ENCODE peak calls at places on chromosome 1, in four cellular contexts. One of them, this sample, is unnamed.

GRCh38 chr1:225544283-225544682 is 108.6 kb downstream of the ENAH start:
- DNase-seq in K562: no peak
- DNase-seq in HepG2: no peak
- DNase-seq in GM12878: no peak
- DNase-seq in this sample: no peak

GRCh38 chr1:246454655-246455054 is 52.4 kb downstream of the SMYD3 start:
- DNase-seq in K562: no peak
- DNase-seq in HepG2: no peak
- DNase-seq in GM12878: no peak
- DNase-seq in this sample: no peak

GRCh38 chr1:166174108-166174507 is 7.3 kb upstream of the FAM78B start:
- DNase-seq in K562: no peak
- DNase-seq in HepG2: no peak
- DNase-seq in GM12878: no peak
- DNase-seq in this sample: no peak

GRCh38 chr1:223419561-223419960 is 26.3 kb downstream of the CCDC185 start:
- DNase-seq in K562: no peak
- DNase-seq in HepG2: no peak
- DNase-seq in GM12878: no peak
- DNase-seq in this sample: no peak

GRCh38 chr1:159790237-159790917 is 9.6 kb downstream of the DUSP23 start:
- DNase-seq in K562: peak; percentile 47
- DNase-seq in HepG2: peak; percentile 16
- DNase-seq in GM12878: no peak
- DNase-seq in this sample: peak; percentile 55

GRCh38 chr1:57111210-57111609 is 145.4 kb upstream of the C8B start:
- DNase-seq in K562: no peak
- DNase-seq in HepG2: no peak
- DNase-seq in GM12878: no peak
- DNase-seq in this sample: no peak

GRCh38 chr1:46673749-46674182 is 2.1 kb downstream of the TEX38 start:
- DNase-seq in K562: peak; percentile 31
- DNase-seq in HepG2: no peak
- DNase-seq in GM12878: no peak
- DNase-seq in this sample: peak; percentile 4

GRCh38 chr1:108877324-108877812 is 583 bp downstream of the GPSM2 start:
- DNase-seq in K562: no peak
- DNase-seq in HepG2: no peak
- DNase-seq in GM12878: no peak
- DNase-seq in this sample: no peak

GRCh38 chr1:7302873-7303272 is 468.2 kb upstream of the VAMP3 start:
- DNase-seq in K562: no peak
- DNase-seq in HepG2: no peak
- DNase-seq in GM12878: no peak
- DNase-seq in this sample: peak; percentile 41

GRCh38 chr1:160256396-160257046 is 5.8 kb downstream of the DCAF8 start:
- DNase-seq in K562: no peak
- DNase-seq in HepG2: no peak
- DNase-seq in GM12878: no peak
- DNase-seq in this sample: no peak

GRCh38 chr1:226643167-226643566 is 94.6 kb downstream of the STUM start:
- DNase-seq in K562: peak; percentile 81
- DNase-seq in HepG2: no peak
- DNase-seq in GM12878: peak; percentile 33
- DNase-seq in this sample: no peak

GRCh38 chr1:35324486-35324885 is 56.0 kb downstream of the ZMYM4 start:
- DNase-seq in K562: no peak
- DNase-seq in HepG2: no peak
- DNase-seq in GM12878: no peak
- DNase-seq in this sample: no peak

GRCh38 chr1:226607821-226608220 is 59.3 kb downstream of the STUM start:
- DNase-seq in K562: no peak
- DNase-seq in HepG2: no peak
- DNase-seq in GM12878: no peak
- DNase-seq in this sample: no peak

GRCh38 chr1:41444246-41444645 is 40.2 kb downstream of the EDN2 start:
- DNase-seq in K562: peak; percentile 56
- DNase-seq in HepG2: no peak
- DNase-seq in GM12878: no peak
- DNase-seq in this sample: peak; percentile 26

GRCh38 chr1:81597720-81598426 is 202.9 kb upstream of the ADGRL2 start:
- DNase-seq in K562: no peak
- DNase-seq in HepG2: no peak
- DNase-seq in GM12878: peak; percentile 39
- DNase-seq in this sample: no peak

GRCh38 chr1:162003061-162003824 is 20.4 kb downstream of the OLFML2B start:
- DNase-seq in K562: no peak
- DNase-seq in HepG2: no peak
- DNase-seq in GM12878: no peak
- DNase-seq in this sample: no peak

GRCh38 chr1:198903203-198903602 is 264.4 kb downstream of the PTPRC start:
- DNase-seq in K562: no peak
- DNase-seq in HepG2: no peak
- DNase-seq in GM12878: no peak
- DNase-seq in this sample: no peak

DNA sequence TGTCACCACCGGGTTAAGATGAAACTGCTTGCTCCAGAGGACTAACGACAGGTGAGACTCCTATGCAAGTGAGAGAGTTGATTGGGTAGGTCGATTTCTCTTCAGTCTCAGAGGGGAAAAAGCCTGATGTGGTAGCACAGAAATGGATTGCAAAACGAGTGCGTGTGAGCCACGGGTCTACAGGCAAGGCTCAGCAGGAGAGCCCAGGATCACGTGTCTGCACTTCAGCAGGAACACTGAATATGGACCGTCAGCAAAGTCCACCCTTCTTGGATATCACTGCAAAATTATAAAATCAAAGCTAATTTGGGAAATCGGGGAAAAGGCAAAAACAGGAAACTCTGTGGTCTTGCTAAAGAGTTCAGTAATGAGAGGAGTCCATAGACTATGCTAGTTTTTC is 107.7 kb upstream of the ZNF648 start:
- DNase-seq in K562: no peak
- DNase-seq in HepG2: no peak
- DNase-seq in GM12878: no peak
- DNase-seq in this sample: no peak
- TF ChIP-seq CHD4 in K562: no peak
- TF ChIP-seq CHD4 in HepG2: no peak
- TF ChIP-seq CHD4 in GM12878: no peak
- TF ChIP-seq CHD4 in this sample: no peak

GRCh38 chr1:92933459-92933858 is 27.8 kb downstream of the DIPK1A start:
- DNase-seq in K562: no peak
- DNase-seq in HepG2: no peak
- DNase-seq in GM12878: no peak
- DNase-seq in this sample: no peak
- TF ChIP-seq SMC3 in K562: no peak
- TF ChIP-seq SMC3 in HepG2: no peak
- TF ChIP-seq SMC3 in GM12878: no peak
- TF ChIP-seq SMC3 in this sample: no peak

DNA sequence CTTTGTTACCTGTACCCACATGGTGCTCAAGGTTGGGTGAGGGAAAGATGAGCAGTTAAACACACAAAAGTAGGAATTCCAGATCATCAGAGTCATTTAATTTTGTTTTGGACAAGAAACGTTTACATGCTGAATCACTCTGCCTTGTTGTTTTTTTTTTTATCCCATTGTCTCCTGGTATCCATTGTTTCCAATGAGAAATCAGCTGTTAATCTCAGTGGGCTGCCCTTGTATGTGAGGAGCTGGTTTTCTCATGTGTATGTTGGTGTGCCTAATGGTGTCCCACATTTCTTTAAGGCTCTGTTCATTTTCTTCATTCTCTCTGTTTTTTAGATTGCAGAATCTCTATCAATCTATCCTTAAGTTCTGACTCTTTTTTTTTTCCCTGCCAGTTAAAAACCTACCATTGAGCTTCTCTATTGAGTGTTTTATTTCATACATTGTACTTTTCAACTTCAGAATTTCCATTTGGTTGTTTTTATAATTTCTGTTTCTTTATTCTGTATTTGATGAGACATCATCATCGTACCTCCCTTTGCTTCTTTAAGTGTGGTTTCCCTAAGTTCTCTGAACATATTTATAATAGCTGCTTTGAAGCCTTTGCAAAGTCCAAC is 8.8 kb upstream of the OBSCN start:
- DNase-seq in K562: peak; percentile 51
- DNase-seq in HepG2: no peak
- DNase-seq in GM12878: no peak
- DNase-seq in this sample: peak; percentile 47
- TF ChIP-seq CHD2 in K562: no peak
- TF ChIP-seq CHD2 in HepG2: no peak
- TF ChIP-seq CHD2 in GM12878: no peak
- TF ChIP-seq CHD2 in this sample: no peak

DNA sequence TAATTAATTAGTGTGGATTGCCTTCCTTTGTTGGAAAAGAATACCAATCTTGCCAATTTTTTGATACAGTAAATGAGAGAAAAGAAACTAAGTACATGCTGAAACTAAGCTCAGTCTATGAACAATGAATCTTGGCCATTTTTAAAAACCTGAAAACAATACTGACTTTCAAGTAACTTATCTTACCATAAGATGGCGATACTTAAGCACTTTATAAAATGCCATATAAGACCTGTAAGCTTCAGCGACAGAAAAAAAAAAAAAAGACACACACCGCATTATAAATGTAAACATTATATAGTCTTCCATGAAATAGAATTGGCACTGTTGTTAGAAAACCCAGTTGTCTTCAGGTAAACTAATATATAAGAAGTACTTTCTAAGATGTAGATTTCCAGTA is 3.0 kb downstream of the OLFM3 start:
- DNase-seq in K562: no peak
- DNase-seq in HepG2: no peak
- DNase-seq in GM12878: no peak
- DNase-seq in this sample: peak; percentile 3
- TF ChIP-seq CHD4 in K562: no peak
- TF ChIP-seq CHD4 in HepG2: no peak
- TF ChIP-seq CHD4 in GM12878: no peak
- TF ChIP-seq CHD4 in this sample: no peak

GRCh38 chr1:19757641-19758040 is 42.1 kb downstream of the TMCO4 start:
- DNase-seq in K562: no peak
- DNase-seq in HepG2: no peak
- DNase-seq in GM12878: no peak
- DNase-seq in this sample: no peak

GRCh38 chr1:19752083-19752696 is 47.5 kb downstream of the TMCO4 start:
- DNase-seq in K562: no peak
- DNase-seq in HepG2: no peak
- DNase-seq in GM12878: no peak
- DNase-seq in this sample: no peak

GRCh38 chr1:19756480-19756879 is 43.2 kb downstream of the TMCO4 start:
- DNase-seq in K562: no peak
- DNase-seq in HepG2: no peak
- DNase-seq in GM12878: no peak
- DNase-seq in this sample: no peak

GRCh38 chr1:19750882-19751276 is 48.8 kb downstream of the TMCO4 start:
- DNase-seq in K562: no peak
- DNase-seq in HepG2: no peak
- DNase-seq in GM12878: no peak
- DNase-seq in this sample: no peak

DNA sequence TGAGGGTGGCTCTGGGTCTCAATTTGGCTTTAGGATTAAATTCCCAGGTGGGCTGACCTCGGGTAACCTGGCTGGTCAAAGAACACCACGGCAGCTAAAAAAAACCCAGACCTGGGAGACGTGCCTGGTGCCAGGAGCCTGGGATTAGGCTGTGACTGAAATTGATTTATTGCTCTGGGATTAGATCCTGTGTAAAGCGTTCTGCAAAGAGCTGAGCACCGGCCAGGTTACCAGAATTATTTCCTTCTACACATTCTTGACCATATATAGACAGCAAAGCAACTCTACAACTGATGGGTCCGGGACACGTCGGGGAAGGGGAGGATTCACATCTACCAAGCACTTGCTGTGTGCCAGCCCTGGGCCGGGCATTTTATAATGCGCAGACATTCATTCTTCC is 45.2 kb downstream of the TMCO4 start:
- DNase-seq in K562: no peak
- DNase-seq in HepG2: no peak
- DNase-seq in GM12878: no peak
- DNase-seq in this sample: no peak
- TF ChIP-seq SMC3 in K562: no peak
- TF ChIP-seq SMC3 in HepG2: no peak
- TF ChIP-seq SMC3 in GM12878: no peak
- TF ChIP-seq SMC3 in this sample: no peak

GRCh38 chr1:202349263-202349928 is 897 bp downstream of the PPP1R12B start:
- DNase-seq in K562: peak; percentile 64
- DNase-seq in HepG2: peak; percentile 43
- DNase-seq in GM12878: no peak
- DNase-seq in this sample: no peak
- TF ChIP-seq CHD2 in K562: no peak
- TF ChIP-seq CHD2 in HepG2: no peak
- TF ChIP-seq CHD2 in GM12878: no peak
- TF ChIP-seq CHD2 in this sample: no peak